ENCODE peak calls at places on chromosomes 16 and 17, in ten cellular contexts. L is stomach, B is SK-N-SH, G is sigmoid colon, R is K562, H is H1, E is HepG2, Z is transverse colon, D is upper lobe of left lung, N is GM12878. S is an unnamed sample.

GRCh38 chr17:11807606-11808005 is 189.7 kb downstream of the ZNF18 start:
- DNase-seq in L (no peak), B (peak; percentile 11), G (no peak), R (no peak), H (no peak), E (no peak), Z (no peak), D (no peak), N (no peak), S (no peak)

GRCh38 chr17:50381920-50382319 is 8.9 kb downstream of the EME1 start:
- DNase-seq in L (no peak), B (no peak), G (no peak), R (no peak), H (no peak), E (no peak), Z (no peak), D (no peak), N (no peak), S (no peak)

GRCh38 chr17:36506831-36507230 is 20.4 kb downstream of the ZNHIT3 start:
- DNase-seq in L (no peak), B (no peak), G (no peak), R (no peak), H (no peak), E (no peak), Z (no peak), D (no peak), N (no peak), S (peak; percentile 55)

GRCh38 chr17:80445152-80446110 is 30.5 kb downstream of the ENDOV start:
- DNase-seq in L (no peak), B (no peak), G (no peak), R (no peak), H (no peak), E (no peak), Z (no peak), D (no peak), N (no peak), S (no peak)

GRCh38 chr17:30000001-30000754 is 58.7 kb downstream of the EFCAB5 start:
- DNase-seq in L (no peak), B (no peak), G (no peak), R (no peak), H (no peak), E (no peak), Z (no peak), D (no peak), N (no peak), S (no peak)

GRCh38 chr16:24955975-24956731 is 59.0 kb downstream of the ARHGAP17 start:
- DNase-seq in L (no peak), B (no peak), G (no peak), R (peak; percentile 17), H (no peak), E (no peak), Z (no peak), D (no peak), N (no peak), S (no peak)

GRCh38 chr17:56939869-56940484 is 20.9 kb downstream of the COIL start:
- DNase-seq in L (no peak), B (peak; percentile 79), G (no peak), R (peak; percentile 59), H (peak; percentile 45), E (peak; percentile 72), Z (no peak), D (no peak), N (no peak), S (no peak)

GRCh38 chr17:63446981-63447687 is 1.0 kb upstream of the CYB561 start:
- DNase-seq in L (peak; percentile 65), B (peak; percentile 71), G (no peak), R (peak; percentile 80), H (peak; percentile 82), E (no peak), Z (peak; percentile 56), D (peak; percentile 41), N (no peak), S (no peak)

GRCh38 chr16:1991588-1992474 is 2.1 kb downstream of the SYNGR3 start:
- DNase-seq in L (peak; percentile 95), B (peak; percentile 84), G (peak; percentile 94), R (peak; percentile 99), H (peak; percentile 98), E (no peak), Z (peak; percentile 97), D (peak; percentile 94), N (peak; percentile 37), S (peak; percentile 97)

GRCh38 chr17:9071921-9072503 is 50.7 kb downstream of the NTN1 start:
- DNase-seq in L (no peak), B (no peak), G (no peak), R (no peak), H (no peak), E (no peak), Z (no peak), D (no peak), N (no peak), S (no peak)

GRCh38 chr17:80261159-80261894 is 675 bp downstream of the RNF213 start:
- DNase-seq in L (peak; percentile 49), B (peak; percentile 75), G (peak; percentile 78), R (peak; percentile 34), H (peak; percentile 86), E (peak; percentile 90), Z (peak; percentile 62), D (peak; percentile 62), N (no peak), S (no peak)

GRCh38 chr16:30921459-30921747 is 2.0 kb upstream of the FBXL19 start:
- DNase-seq in L (no peak), B (no peak), G (no peak), R (no peak), H (no peak), E (no peak), Z (no peak), D (no peak), N (no peak), S (no peak)

GRCh38 chr16:30923554-30924085 is at the start of gene FBXL19:
- DNase-seq in L (no peak), B (peak; percentile 87), G (peak; percentile 78), R (no peak), H (no peak), E (no peak), Z (peak; percentile 45), D (no peak), N (no peak), S (peak; percentile 83)

GRCh38 chr16:30922960-30923535 is 324 bp upstream of the FBXL19 start:
- DNase-seq in L (peak; percentile 99), B (peak; percentile 90), G (peak; percentile 100), R (peak; percentile 95), H (peak; percentile 92), E (peak; percentile 99), Z (peak; percentile 100), D (peak; percentile 100), N (peak; percentile 98), S (peak; percentile 99)

GRCh38 chr16:30921748-30922419 is 1.5 kb upstream of the FBXL19 start:
- DNase-seq in L (peak; percentile 90), B (peak; percentile 92), G (peak; percentile 95), R (peak; percentile 87), H (peak; percentile 98), E (peak; percentile 90), Z (peak; percentile 93), D (peak; percentile 92), N (peak; percentile 52), S (peak; percentile 97)

GRCh38 chr16:30922420-30922959 is 882 bp upstream of the FBXL19 start:
- DNase-seq in L (peak; percentile 100), B (peak; percentile 84), G (peak; percentile 100), R (peak; percentile 93), H (peak; percentile 98), E (peak; percentile 100), Z (peak; percentile 100), D (peak; percentile 100), N (peak; percentile 98), S (peak; percentile 100)
- TF ChIP-seq POLR2AphosphoS5 in L (peak; percentile 61), B (no peak), G (peak; percentile 74), R (no peak), H (no peak), E (no peak), Z (peak; percentile 27), D (peak; percentile 87), N (no peak), S (peak; percentile 29)

GRCh38 chr16:29790949-29791844 is 646 bp downstream of the KIF22 start:
- DNase-seq in L (no peak), B (peak; percentile 39), G (no peak), R (no peak), H (no peak), E (no peak), Z (peak; percentile 27), D (no peak), N (no peak), S (no peak)
- TF ChIP-seq EP300 in L (no peak), B (no peak), G (no peak), R (no peak), H (no peak), E (no peak), Z (no peak), D (no peak), N (no peak), S (no peak)

DNA sequence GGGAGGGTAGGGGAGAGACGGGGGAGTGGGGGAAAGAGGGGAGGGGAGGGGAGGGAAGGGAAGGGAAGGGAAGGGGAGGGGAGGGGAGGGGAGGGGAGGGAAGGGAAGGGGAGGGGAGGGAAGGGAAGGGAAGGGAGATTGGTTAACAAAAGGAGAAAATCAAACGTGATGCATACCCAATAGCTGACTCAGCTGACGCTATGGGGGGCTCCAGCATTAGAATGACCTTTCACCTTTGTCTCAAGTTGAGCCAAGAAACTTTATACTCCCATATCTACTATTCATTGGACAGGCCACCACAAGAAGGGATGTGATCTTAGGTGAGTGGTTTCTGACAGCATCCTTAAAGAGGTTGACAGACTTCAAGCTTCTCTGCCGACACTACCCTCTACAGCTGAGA is 432.8 kb upstream of the CDH5 start:
- DNase-seq in L (no peak), B (no peak), G (no peak), R (no peak), H (no peak), E (no peak), Z (no peak), D (no peak), N (no peak), S (no peak)
- TF ChIP-seq POLR2AphosphoS5 in L (no peak), B (no peak), G (no peak), R (no peak), H (no peak), E (no peak), Z (no peak), D (no peak), N (no peak), S (no peak)

DNA sequence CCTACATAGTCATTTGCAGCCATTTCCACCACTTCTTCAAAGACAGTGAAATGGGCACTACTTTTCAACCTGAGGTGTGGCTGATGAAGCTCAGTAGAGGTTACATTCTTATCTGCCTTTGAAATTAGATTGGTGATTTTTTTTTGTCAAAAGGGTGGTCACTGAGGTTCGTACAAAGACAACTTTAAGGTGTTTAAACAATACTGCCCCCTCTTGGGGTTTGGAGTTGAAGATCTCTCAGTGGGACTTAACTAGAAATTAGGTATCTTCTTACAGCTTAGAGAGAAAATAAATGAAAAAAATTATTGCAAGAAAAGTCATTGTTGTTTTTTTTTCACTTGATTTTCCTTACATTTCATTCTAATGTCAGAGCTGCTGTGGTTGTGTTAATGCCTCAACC is 713.2 kb downstream of the CDH11 start:
- DNase-seq in L (no peak), B (no peak), G (no peak), R (no peak), H (no peak), E (no peak), Z (no peak), D (no peak), N (no peak), S (no peak)
- TF ChIP-seq EP300 in L (no peak), B (no peak), G (no peak), R (no peak), H (no peak), E (no peak), Z (no peak), D (no peak), N (no peak), S (no peak)

S was measured in suprapubic skin.